ENCODE peak calls at places on chromosomes 6 and 20, in seven cellular contexts. Q, U, W, R, P, L and N are unnamed samples.

GRCh38 chr6:158376650-158377081 is 64.4 kb downstream of the TULP4 start:
- DNase-seq in Q (peak), U (no peak), W (no peak), R (no peak), P (no peak), L (no peak), N (no peak)

GRCh38 chr6:119079288-119079809 is 885 bp upstream of the FAM184A start:
- DNase-seq in Q (peak), U (no peak), W (no peak), R (no peak), P (no peak), L (no peak), N (no peak)

GRCh38 chr6:28251648-28252506 is at the start of gene ZKSCAN4:
- DNase-seq in Q (peak), U (peak), W (peak), R (peak), P (peak), L (peak), N (peak)

GRCh38 chr20:60073086-60073485 is 114.9 kb downstream of the CDH26 start:
- DNase-seq in Q (no peak), U (no peak), W (no peak), R (no peak), P (no peak), L (no peak), N (no peak)

GRCh38 chr20:21008951-21009350 is 97.2 kb downstream of the LINC00237 start:
- DNase-seq in Q (no peak), U (no peak), W (no peak), R (no peak), P (no peak), L (no peak), N (no peak)

GRCh38 chr6:82995066-82995465 is 70.6 kb downstream of the UBE3D start:
- DNase-seq in Q (no peak), U (no peak), W (no peak), R (no peak), P (no peak), L (no peak), N (no peak)

GRCh38 chr6:161137839-161138544 is 135.9 kb downstream of the AGPAT4 start:
- DNase-seq in Q (peak), U (no peak), W (no peak), R (no peak), P (no peak), L (no peak), N (no peak)

GRCh38 chr6:10385512-10386132 is 29.3 kb downstream of the TFAP2A start:
- DNase-seq in Q (no peak), U (no peak), W (no peak), R (no peak), P (no peak), L (no peak), N (no peak)

GRCh38 chr6:154615483-154616025 is 105.1 kb upstream of the CNKSR3 start:
- DNase-seq in Q (peak), U (no peak), W (peak), R (peak), P (peak), L (peak), N (peak)

GRCh38 chr6:52352239-52353008 is 9.5 kb upstream of the PAQR8 start:
- DNase-seq in Q (peak), U (no peak), W (peak), R (no peak), P (no peak), L (no peak), N (no peak)

GRCh38 chr6:88586371-88587157 is 376.9 kb downstream of the RNGTT start:
- DNase-seq in Q (no peak), U (no peak), W (no peak), R (no peak), P (no peak), L (no peak), N (no peak)

GRCh38 chr6:133921249-133921859 is 31.7 kb upstream of the TBPL1 start:
- DNase-seq in Q (peak), U (peak), W (peak), R (peak), P (peak), L (peak), N (peak)

GRCh38 chr20:9503530-9504251 is 10.7 kb upstream of the LAMP5 start:
- DNase-seq in Q (peak), U (no peak), W (no peak), R (no peak), P (no peak), L (no peak), N (no peak)

GRCh38 chr20:51916244-51916643 is 113.9 kb upstream of the SALL4 start:
- DNase-seq in Q (no peak), U (no peak), W (no peak), R (no peak), P (no peak), L (no peak), N (no peak)

GRCh38 chr20:14956538-14956937 is 619.1 kb upstream of the FLRT3 start:
- DNase-seq in Q (no peak), U (no peak), W (no peak), R (no peak), P (no peak), L (no peak), N (no peak)

GRCh38 chr6:27872634-27873028 is 39.6 kb downstream of the OR2B2 start:
- DNase-seq in Q (no peak), U (no peak), W (no peak), R (no peak), P (no peak), L (no peak), N (no peak)

GRCh38 chr6:53994201-53994600 is 117.0 kb upstream of the MLIP start:
- DNase-seq in Q (no peak), U (no peak), W (no peak), R (no peak), P (no peak), L (no peak), N (no peak)

GRCh38 chr6:12601881-12602280 is 114.7 kb upstream of the PHACTR1 start:
- DNase-seq in Q (no peak), U (no peak), W (no peak), R (no peak), P (no peak), L (no peak), N (no peak)

GRCh38 chr20:47258745-47259695 is 97.5 kb downstream of the ZMYND8 start:
- DNase-seq in Q (peak), U (no peak), W (no peak), R (peak), P (no peak), L (peak), N (no peak)

GRCh38 chr20:7038029-7038428 is 270.5 kb downstream of the BMP2 start:
- DNase-seq in Q (no peak), U (no peak), W (no peak), R (no peak), P (no peak), L (no peak), N (no peak)

GRCh38 chr6:10495014-10495413 is 26.1 kb upstream of the GCNT2 start:
- DNase-seq in Q (no peak), U (no peak), W (no peak), R (no peak), P (no peak), L (no peak), N (no peak)

GRCh38 chr6:168247456-168248147 is 72.0 kb downstream of the DACT2 start:
- DNase-seq in Q (no peak), U (no peak), W (no peak), R (no peak), P (peak), L (no peak), N (peak)

GRCh38 chr6:6315660-6316059 is 4.8 kb downstream of the F13A1 start:
- DNase-seq in Q (peak), U (no peak), W (peak), R (no peak), P (no peak), L (peak), N (peak)

GRCh38 chr6:169981969-169982368 is 230.5 kb downstream of the ERMARD start:
- DNase-seq in Q (no peak), U (no peak), W (no peak), R (no peak), P (no peak), L (no peak), N (no peak)

GRCh38 chr6:107622269-107622668 is 132.4 kb downstream of the SOBP start:
- DNase-seq in Q (no peak), U (no peak), W (no peak), R (no peak), P (no peak), L (no peak), N (no peak)

GRCh38 chr6:157646012-157646411 is 177.0 kb upstream of the SNX9 start:
- DNase-seq in Q (no peak), U (no peak), W (no peak), R (no peak), P (no peak), L (no peak), N (no peak)

GRCh38 chr20:63653974-63654680 is 903 bp upstream of the STMN3 start:
- DNase-seq in Q (no peak), U (no peak), W (no peak), R (peak), P (no peak), L (no peak), N (no peak)

GRCh38 chr20:63652192-63652980 is 838 bp downstream of the STMN3 start:
- DNase-seq in Q (no peak), U (no peak), W (no peak), R (peak), P (no peak), L (peak), N (no peak)

GRCh38 chr20:63651942-63652191 is 1.4 kb downstream of the STMN3 start:
- DNase-seq in Q (no peak), U (no peak), W (no peak), R (no peak), P (no peak), L (no peak), N (no peak)

GRCh38 chr20:63655249-63655648 is 2.0 kb upstream of the STMN3 start:
- DNase-seq in Q (no peak), U (no peak), W (no peak), R (peak), P (no peak), L (no peak), N (no peak)

GRCh38 chr20:63653041-63653973 is at the start of gene STMN3:
- DNase-seq in Q (peak), U (peak), W (peak), R (peak), P (peak), L (peak), N (peak)
- TF ChIP-seq POLR2A in Q (no peak), U (no peak), W (no peak), R (peak), P (no peak), L (no peak), N (no peak)

GRCh38 chr6:33213166-33213988 is 5.1 kb downstream of the RING1 start:
- DNase-seq in Q (no peak), U (no peak), W (no peak), R (peak), P (no peak), L (peak), N (no peak)
- TF ChIP-seq POLR2A in Q (peak), U (peak), W (no peak), R (no peak), P (no peak), L (no peak), N (peak)

DNA sequence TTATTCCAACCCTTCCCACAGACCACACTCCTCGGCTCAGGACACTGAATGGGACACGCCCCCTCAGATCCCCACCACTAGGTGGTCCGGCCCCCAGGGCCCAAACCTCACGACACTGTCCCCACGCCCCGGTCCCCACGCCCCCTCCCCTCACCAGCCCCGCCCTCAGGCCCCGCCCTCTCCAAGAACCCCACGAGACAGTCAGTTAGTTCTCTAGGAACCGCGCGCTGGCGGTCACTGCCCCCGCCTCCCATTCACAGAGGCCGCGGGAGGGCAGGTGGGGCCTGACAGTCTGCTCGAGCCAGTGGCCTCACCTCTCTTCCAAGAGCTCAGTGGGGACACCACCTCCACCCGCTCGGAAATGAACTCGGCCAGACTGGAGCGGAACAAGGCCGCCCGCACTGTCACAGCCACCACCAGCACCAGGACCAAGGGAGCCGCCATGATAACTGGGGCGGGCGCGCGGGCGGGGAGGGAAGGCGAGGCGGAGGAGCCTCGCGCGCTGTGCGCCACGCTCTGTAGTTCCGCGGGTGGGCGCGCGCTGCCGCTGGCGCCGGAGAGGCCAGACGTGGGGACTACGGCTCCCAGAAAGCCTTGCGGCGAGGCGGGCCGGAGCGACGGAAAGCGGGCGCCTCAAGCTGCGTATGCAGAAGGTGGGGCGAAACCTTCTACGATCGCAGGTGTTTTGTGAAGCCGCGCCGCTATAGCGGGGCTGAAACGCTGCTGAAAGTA is at the start of gene PIGU:
- DNase-seq in Q (peak), U (peak), W (peak), R (peak), P (peak), L (peak), N (peak)
- TF ChIP-seq POLR2A in Q (peak), U (peak), W (peak), R (peak), P (peak), L (peak), N (peak)

GRCh38 chr6:85403331-85404015 is 46.4 kb upstream of the NT5E start:
- DNase-seq in Q (peak), U (no peak), W (no peak), R (no peak), P (no peak), L (no peak), N (no peak)

GRCh38 chr6:85402922-85403321 is 47.0 kb upstream of the NT5E start:
- DNase-seq in Q (no peak), U (no peak), W (no peak), R (no peak), P (no peak), L (no peak), N (no peak)

GRCh38 chr6:85405853-85406198 is 44.1 kb upstream of the NT5E start:
- DNase-seq in Q (no peak), U (no peak), W (no peak), R (no peak), P (no peak), L (no peak), N (no peak)

GRCh38 chr6:85405175-85405852 is 44.6 kb upstream of the NT5E start:
- DNase-seq in Q (peak), U (no peak), W (no peak), R (no peak), P (peak), L (no peak), N (no peak)

DNA sequence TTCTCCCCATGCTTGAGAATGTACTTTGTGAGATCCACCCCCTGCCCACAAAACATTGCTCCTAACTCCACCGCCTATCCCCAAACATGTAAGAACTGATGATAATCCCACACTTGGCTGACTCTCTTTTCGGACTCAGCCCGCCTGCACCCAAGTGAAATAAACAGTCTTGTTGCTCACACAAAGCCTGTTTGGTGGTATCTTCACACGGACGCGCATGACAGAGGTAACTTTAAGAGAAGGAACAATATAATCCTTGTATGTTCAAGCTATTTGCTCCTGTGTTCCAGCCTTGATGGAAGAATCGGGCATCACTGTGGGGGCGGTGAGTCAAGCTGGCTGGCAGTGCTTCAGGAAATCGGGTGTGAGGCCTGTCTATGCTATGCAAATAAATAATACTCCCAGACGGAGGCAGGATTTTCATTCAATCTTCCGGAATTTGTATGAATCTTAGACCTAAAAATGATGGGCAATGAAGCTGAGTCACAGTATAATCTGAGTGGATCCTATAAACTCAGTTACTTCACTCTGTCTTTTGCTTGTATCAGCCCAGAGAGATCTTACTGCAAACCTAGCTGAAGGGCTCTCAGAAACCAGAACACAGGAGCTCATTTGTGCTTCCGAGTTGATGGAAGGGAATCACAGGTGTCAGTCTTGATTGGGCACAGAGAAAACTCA is 45.2 kb upstream of the NT5E start:
- DNase-seq in Q (peak), U (no peak), W (peak), R (peak), P (peak), L (no peak), N (no peak)
- TF ChIP-seq POLR2A in Q (peak), U (no peak), W (no peak), R (no peak), P (no peak), L (no peak), N (no peak)

GRCh38 chr6:79686698-79687309 is 55.7 kb downstream of the SH3BGRL2 start:
- DNase-seq in Q (no peak), U (no peak), W (no peak), R (no peak), P (peak), L (no peak), N (no peak)

GRCh38 chr6:79684821-79685220 is 53.7 kb downstream of the SH3BGRL2 start:
- DNase-seq in Q (no peak), U (no peak), W (no peak), R (no peak), P (no peak), L (no peak), N (no peak)

GRCh38 chr6:79687759-79688158 is 56.6 kb downstream of the SH3BGRL2 start:
- DNase-seq in Q (no peak), U (no peak), W (no peak), R (no peak), P (no peak), L (no peak), N (no peak)
- TF ChIP-seq POLR2A in Q (no peak), U (no peak), W (no peak), R (no peak), P (no peak), L (no peak), N (no peak)

GRCh38 chr6:149746147-149746946 is at the start of gene NUP43:
- DNase-seq in Q (peak), U (peak), W (peak), R (peak), P (peak), L (peak), N (peak)
- TF ChIP-seq POLR2A in Q (no peak), U (peak), W (peak), R (peak), P (peak), L (peak), N (peak)

DNA sequence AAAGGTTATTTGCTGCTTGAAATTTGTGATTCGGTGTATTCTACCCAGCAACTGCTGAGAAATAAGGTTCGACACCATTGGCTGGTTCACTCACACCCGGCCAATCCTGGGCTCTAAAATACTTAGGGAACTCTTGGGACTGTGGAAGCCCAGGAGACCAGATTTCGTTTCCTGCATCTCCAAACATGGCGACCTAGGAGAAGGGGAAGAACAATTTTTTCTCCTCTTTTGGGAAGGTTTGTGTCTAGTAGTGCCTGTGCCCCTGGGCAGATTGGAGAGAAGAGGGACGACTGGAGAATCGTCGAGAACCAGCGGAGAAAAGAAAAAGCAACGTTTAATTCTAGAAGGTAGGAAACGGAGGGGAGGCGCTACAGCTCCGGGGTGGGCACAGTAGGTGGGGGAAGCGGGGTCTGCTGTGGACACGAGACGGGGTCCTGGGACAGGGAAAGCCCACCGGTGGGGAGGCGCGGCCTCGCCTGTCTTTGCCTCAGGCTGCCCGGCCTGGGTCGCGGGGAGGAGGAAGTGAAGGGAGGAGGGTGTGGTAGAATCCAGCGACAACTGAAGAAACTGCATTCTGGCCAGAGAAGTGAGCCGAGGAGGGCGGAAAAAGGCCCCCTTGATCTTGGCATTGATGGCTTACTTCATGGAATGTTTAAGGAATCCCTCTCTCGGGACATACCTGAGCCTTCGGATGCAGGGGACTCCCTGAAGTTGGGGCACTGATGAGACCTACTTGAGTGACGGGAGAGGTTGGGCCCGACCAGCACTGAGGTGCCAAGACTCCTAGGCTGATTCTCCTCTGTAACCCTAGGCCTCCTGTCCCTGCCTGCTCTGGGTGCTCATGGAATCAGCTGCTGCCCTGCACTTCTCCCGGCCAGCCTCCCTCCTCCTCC is at the start of gene BTN2A1:
- DNase-seq in Q (peak), U (peak), W (peak), R (peak), P (peak), L (peak), N (peak)
- TF ChIP-seq POLR2A in Q (peak), U (no peak), W (no peak), R (no peak), P (peak), L (peak), N (peak)

GRCh38 chr20:49516916-49517315 is 34.4 kb upstream of the KCNB1 start:
- DNase-seq in Q (no peak), U (no peak), W (no peak), R (no peak), P (no peak), L (no peak), N (no peak)
- TF ChIP-seq POLR2A in Q (no peak), U (no peak), W (no peak), R (no peak), P (no peak), L (no peak), N (no peak)